ENCODE peak calls at places on chromosomes 16 and 17, in six cellular contexts. One of them, this sample, is unnamed.

GRCh38 chr17:41823580-41823979 is 10.8 kb downstream of the FKBP10 start:
- DNase-seq in gastrocnemius medialis: no peak
- DNase-seq in ovary: no peak
- DNase-seq in A549: no peak
- DNase-seq in NB4: no peak
- DNase-seq in uterus: no peak
- DNase-seq in this sample: no peak

GRCh38 chr16:17304814-17305169 is 166.0 kb downstream of the XYLT1 start:
- DNase-seq in gastrocnemius medialis: no peak
- DNase-seq in ovary: no peak
- DNase-seq in A549: no peak
- DNase-seq in NB4: no peak
- DNase-seq in uterus: no peak
- DNase-seq in this sample: no peak

GRCh38 chr17:61385869-61386245 is 13.8 kb upstream of the TBX2 start:
- DNase-seq in gastrocnemius medialis: no peak
- DNase-seq in ovary: no peak
- DNase-seq in A549: no peak
- DNase-seq in NB4: no peak
- DNase-seq in uterus: no peak
- DNase-seq in this sample: no peak

GRCh38 chr16:27429981-27430441 is 28.0 kb downstream of the IL21R start:
- DNase-seq in gastrocnemius medialis: no peak
- DNase-seq in ovary: no peak
- DNase-seq in A549: no peak
- DNase-seq in NB4: no peak
- DNase-seq in uterus: no peak
- DNase-seq in this sample: no peak

GRCh38 chr17:78411241-78411855 is 32.9 kb downstream of the PGS1 start:
- DNase-seq in gastrocnemius medialis: peak; percentile 32
- DNase-seq in ovary: peak; percentile 36
- DNase-seq in A549: no peak
- DNase-seq in NB4: no peak
- DNase-seq in uterus: peak; percentile 45
- DNase-seq in this sample: no peak

GRCh38 chr16:31010539-31010938 is at the start of gene STX1B:
- DNase-seq in gastrocnemius medialis: no peak
- DNase-seq in ovary: no peak
- DNase-seq in A549: no peak
- DNase-seq in NB4: no peak
- DNase-seq in uterus: peak; percentile 43
- DNase-seq in this sample: no peak

GRCh38 chr16:586047-586644 is 3.7 kb upstream of the RAB40C start:
- DNase-seq in gastrocnemius medialis: no peak
- DNase-seq in ovary: no peak
- DNase-seq in A549: no peak
- DNase-seq in NB4: no peak
- DNase-seq in uterus: no peak
- DNase-seq in this sample: no peak

GRCh38 chr16:56848056-56848936 is 16.7 kb upstream of the SLC12A3 start:
- DNase-seq in gastrocnemius medialis: no peak
- DNase-seq in ovary: peak; percentile 50
- DNase-seq in A549: no peak
- DNase-seq in NB4: peak; percentile 50
- DNase-seq in uterus: no peak
- DNase-seq in this sample: no peak

GRCh38 chr16:73361061-73361460 is 313.1 kb upstream of the ZFHX3 start:
- DNase-seq in gastrocnemius medialis: no peak
- DNase-seq in ovary: no peak
- DNase-seq in A549: no peak
- DNase-seq in NB4: no peak
- DNase-seq in uterus: no peak
- DNase-seq in this sample: no peak

GRCh38 chr16:85860413-85861094 is 38.4 kb upstream of the IRF8 start:
- DNase-seq in gastrocnemius medialis: no peak
- DNase-seq in ovary: no peak
- DNase-seq in A549: no peak
- DNase-seq in NB4: peak; percentile 37
- DNase-seq in uterus: no peak
- DNase-seq in this sample: no peak

GRCh38 chr17:62860962-62861873 is 53.1 kb upstream of the MARCHF10 start:
- DNase-seq in gastrocnemius medialis: no peak
- DNase-seq in ovary: no peak
- DNase-seq in A549: no peak
- DNase-seq in NB4: no peak
- DNase-seq in uterus: no peak
- DNase-seq in this sample: no peak

GRCh38 chr16:12229759-12230594 is 253.4 kb downstream of the SNX29 start:
- DNase-seq in gastrocnemius medialis: no peak
- DNase-seq in ovary: no peak
- DNase-seq in A549: no peak
- DNase-seq in NB4: no peak
- DNase-seq in uterus: no peak
- DNase-seq in this sample: no peak

GRCh38 chr16:30884760-30885159 is 9.1 kb downstream of the BCL7C start:
- DNase-seq in gastrocnemius medialis: no peak
- DNase-seq in ovary: no peak
- DNase-seq in A549: no peak
- DNase-seq in NB4: no peak
- DNase-seq in uterus: no peak
- DNase-seq in this sample: no peak

GRCh38 chr17:44284024-44284400 is 16.1 kb upstream of the SLC4A1 start:
- DNase-seq in gastrocnemius medialis: no peak
- DNase-seq in ovary: no peak
- DNase-seq in A549: no peak
- DNase-seq in NB4: no peak
- DNase-seq in uterus: no peak
- DNase-seq in this sample: no peak

GRCh38 chr17:63881935-63882601 is at the start of gene GH2:
- DNase-seq in gastrocnemius medialis: no peak
- DNase-seq in ovary: peak; percentile 43
- DNase-seq in A549: peak; percentile 65
- DNase-seq in NB4: peak; percentile 48
- DNase-seq in uterus: no peak
- DNase-seq in this sample: no peak

GRCh38 chr16:89434490-89434889 is 55.9 kb downstream of the ANKRD11 start:
- DNase-seq in gastrocnemius medialis: no peak
- DNase-seq in ovary: no peak
- DNase-seq in A549: no peak
- DNase-seq in NB4: no peak
- DNase-seq in uterus: no peak
- DNase-seq in this sample: no peak

GRCh38 chr16:89436362-89436761 is 54.0 kb downstream of the ANKRD11 start:
- DNase-seq in gastrocnemius medialis: no peak
- DNase-seq in ovary: no peak
- DNase-seq in A549: no peak
- DNase-seq in NB4: no peak
- DNase-seq in uterus: no peak
- DNase-seq in this sample: no peak

GRCh38 chr16:89437991-89438390 is 52.4 kb downstream of the ANKRD11 start:
- DNase-seq in gastrocnemius medialis: no peak
- DNase-seq in ovary: no peak
- DNase-seq in A549: no peak
- DNase-seq in NB4: no peak
- DNase-seq in uterus: no peak
- DNase-seq in this sample: no peak

GRCh38 chr16:89435051-89435450 is 55.3 kb downstream of the ANKRD11 start:
- DNase-seq in gastrocnemius medialis: no peak
- DNase-seq in ovary: no peak
- DNase-seq in A549: peak; percentile 41
- DNase-seq in NB4: no peak
- DNase-seq in uterus: no peak
- DNase-seq in this sample: peak; percentile 54

GRCh38 chr16:89437251-89437987 is 52.9 kb downstream of the ANKRD11 start:
- DNase-seq in gastrocnemius medialis: no peak
- DNase-seq in ovary: no peak
- DNase-seq in A549: no peak
- DNase-seq in NB4: no peak
- DNase-seq in uterus: no peak
- DNase-seq in this sample: no peak
- TF ChIP-seq POLR2A in gastrocnemius medialis: no peak
- TF ChIP-seq POLR2A in ovary: no peak
- TF ChIP-seq POLR2A in A549: no peak
- TF ChIP-seq POLR2A in NB4: no peak
- TF ChIP-seq POLR2A in uterus: no peak
- TF ChIP-seq POLR2A in this sample: no peak

DNA sequence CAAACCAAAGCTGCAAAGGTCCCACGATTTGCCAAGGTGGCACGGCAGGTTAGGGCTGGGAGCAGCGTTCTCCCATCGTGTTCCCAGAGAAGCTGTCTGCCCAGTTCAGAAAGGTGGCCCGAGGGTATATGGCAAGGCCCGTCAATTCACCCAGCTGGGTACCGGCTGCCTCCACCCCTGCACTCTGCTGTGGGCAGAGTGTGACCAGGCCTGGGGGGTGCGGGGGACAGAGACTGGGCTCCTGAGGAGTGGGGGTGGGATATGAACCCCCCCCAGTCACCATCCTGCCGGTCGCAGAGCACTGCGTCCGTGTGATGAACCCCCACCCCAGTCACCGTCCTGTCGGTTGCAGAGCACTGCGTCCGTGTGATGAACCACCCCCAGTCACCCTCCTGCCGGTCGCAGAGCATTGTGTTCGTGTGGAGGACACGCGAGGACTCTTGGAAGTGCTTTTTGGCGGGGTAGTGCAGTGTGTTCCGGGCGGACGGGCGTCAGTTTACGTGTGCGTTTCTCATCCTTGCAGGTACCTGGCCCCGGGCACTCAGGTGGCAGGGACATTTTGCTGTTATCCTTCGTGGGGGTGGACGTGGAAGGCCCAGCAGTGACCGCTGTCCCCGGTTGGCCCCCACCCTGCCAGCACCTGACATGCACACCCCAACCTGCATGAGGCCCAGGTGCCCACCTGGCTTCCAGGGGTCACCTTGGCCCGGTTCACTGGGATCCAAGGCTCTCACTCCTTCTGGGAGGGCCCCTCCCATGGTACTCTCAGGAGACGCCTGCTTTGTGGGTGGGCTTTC is 2.7 kb upstream of the FASN start:
- DNase-seq in gastrocnemius medialis: no peak
- DNase-seq in ovary: peak; percentile 23
- DNase-seq in A549: no peak
- DNase-seq in NB4: peak; percentile 24
- DNase-seq in uterus: peak; percentile 18
- DNase-seq in this sample: no peak
- TF ChIP-seq POLR2A in gastrocnemius medialis: no peak
- TF ChIP-seq POLR2A in ovary: no peak
- TF ChIP-seq POLR2A in A549: peak; percentile 18
- TF ChIP-seq POLR2A in NB4: no peak
- TF ChIP-seq POLR2A in uterus: no peak
- TF ChIP-seq POLR2A in this sample: no peak

GRCh38 chr16:3696425-3697218 is 20.7 kb downstream of the TRAP1 start:
- DNase-seq in gastrocnemius medialis: peak; percentile 76
- DNase-seq in ovary: no peak
- DNase-seq in A549: peak; percentile 78
- DNase-seq in NB4: no peak
- DNase-seq in uterus: no peak
- DNase-seq in this sample: peak; percentile 91

GRCh38 chr16:3690991-3691720 is 26.2 kb downstream of the TRAP1 start:
- DNase-seq in gastrocnemius medialis: peak; percentile 11
- DNase-seq in ovary: no peak
- DNase-seq in A549: peak; percentile 19
- DNase-seq in NB4: no peak
- DNase-seq in uterus: peak; percentile 56
- DNase-seq in this sample: peak; percentile 69

GRCh38 chr16:3698941-3699340 is 18.4 kb downstream of the TRAP1 start:
- DNase-seq in gastrocnemius medialis: no peak
- DNase-seq in ovary: no peak
- DNase-seq in A549: no peak
- DNase-seq in NB4: peak; percentile 93
- DNase-seq in uterus: no peak
- DNase-seq in this sample: no peak

GRCh38 chr16:3691778-3692177 is 25.5 kb downstream of the TRAP1 start:
- DNase-seq in gastrocnemius medialis: no peak
- DNase-seq in ovary: no peak
- DNase-seq in A549: no peak
- DNase-seq in NB4: no peak
- DNase-seq in uterus: no peak
- DNase-seq in this sample: no peak

GRCh38 chr16:3695610-3696369 is 21.5 kb downstream of the TRAP1 start:
- DNase-seq in gastrocnemius medialis: peak; percentile 43
- DNase-seq in ovary: no peak
- DNase-seq in A549: no peak
- DNase-seq in NB4: peak; percentile 26
- DNase-seq in uterus: no peak
- DNase-seq in this sample: peak; percentile 21
- TF ChIP-seq POLR2A in gastrocnemius medialis: no peak
- TF ChIP-seq POLR2A in ovary: no peak
- TF ChIP-seq POLR2A in A549: no peak
- TF ChIP-seq POLR2A in NB4: no peak
- TF ChIP-seq POLR2A in uterus: no peak
- TF ChIP-seq POLR2A in this sample: no peak

DNA sequence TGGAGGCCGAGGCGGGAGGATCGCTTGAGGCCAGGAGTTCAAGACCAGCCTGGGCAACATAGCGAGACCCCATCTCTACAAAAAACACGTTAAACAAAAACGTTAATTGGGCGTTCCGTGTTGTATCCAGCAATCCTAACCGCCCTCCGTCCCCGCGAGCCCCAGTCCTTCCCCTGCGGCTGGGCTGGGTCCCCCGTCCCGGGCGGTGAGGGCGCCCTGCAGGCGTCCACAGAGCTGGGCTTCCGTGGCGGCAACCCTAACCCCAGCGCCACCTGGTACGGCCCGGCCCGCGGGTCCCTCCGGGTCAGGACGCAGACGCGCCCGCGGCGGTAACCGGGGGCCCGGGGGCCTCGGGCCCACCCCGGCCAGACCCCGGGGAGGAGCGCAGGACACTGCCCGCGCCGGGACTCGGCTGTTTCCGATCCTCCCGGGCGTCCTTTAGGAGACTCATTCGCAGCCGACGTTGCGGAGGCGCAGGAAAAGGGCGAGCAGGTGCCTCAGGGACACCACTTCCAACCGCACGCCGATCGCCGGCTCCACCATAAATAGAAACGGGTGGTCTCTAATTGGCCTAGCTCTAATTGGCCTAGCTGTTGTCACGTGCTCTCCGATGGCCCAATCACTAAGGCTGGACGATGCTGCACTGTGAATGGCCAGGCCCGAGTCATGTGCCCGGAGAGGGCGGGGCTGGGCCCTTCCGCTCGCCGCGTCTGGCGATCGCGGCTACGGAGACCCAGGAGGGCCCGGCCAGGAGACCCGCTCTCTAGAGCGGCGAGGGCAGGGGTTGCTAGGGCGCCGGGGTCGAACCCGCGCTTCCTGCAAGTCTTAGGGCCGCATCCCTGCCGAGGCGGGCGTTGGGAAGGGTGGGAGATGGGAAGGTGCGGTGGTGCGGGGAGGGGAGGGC is 19.0 kb upstream of the CSNK1D start:
- DNase-seq in gastrocnemius medialis: peak; percentile 98
- DNase-seq in ovary: peak; percentile 96
- DNase-seq in A549: peak; percentile 99
- DNase-seq in NB4: peak; percentile 98
- DNase-seq in uterus: peak; percentile 97
- DNase-seq in this sample: peak; percentile 97
- TF ChIP-seq POLR2A in gastrocnemius medialis: peak; percentile 100
- TF ChIP-seq POLR2A in ovary: peak; percentile 96
- TF ChIP-seq POLR2A in A549: peak; percentile 95
- TF ChIP-seq POLR2A in NB4: peak; percentile 95
- TF ChIP-seq POLR2A in uterus: peak; percentile 98
- TF ChIP-seq POLR2A in this sample: peak; percentile 99

GRCh38 chr17:83089322-83090156 is 10.1 kb downstream of the METRNL start:
- DNase-seq in gastrocnemius medialis: no peak
- DNase-seq in ovary: no peak
- DNase-seq in A549: no peak
- DNase-seq in NB4: no peak
- DNase-seq in uterus: no peak
- DNase-seq in this sample: no peak
- TF ChIP-seq POLR2A in gastrocnemius medialis: no peak
- TF ChIP-seq POLR2A in ovary: no peak
- TF ChIP-seq POLR2A in A549: no peak
- TF ChIP-seq POLR2A in NB4: no peak
- TF ChIP-seq POLR2A in uterus: no peak
- TF ChIP-seq POLR2A in this sample: no peak

GRCh38 chr17:75456417-75457046 is at the start of gene TMEM94:
- DNase-seq in gastrocnemius medialis: peak; percentile 97
- DNase-seq in ovary: peak; percentile 96
- DNase-seq in A549: peak; percentile 99
- DNase-seq in NB4: peak; percentile 97
- DNase-seq in uterus: peak; percentile 97
- DNase-seq in this sample: peak; percentile 98
- TF ChIP-seq POLR2A in gastrocnemius medialis: peak; percentile 40
- TF ChIP-seq POLR2A in ovary: no peak
- TF ChIP-seq POLR2A in A549: peak; percentile 55
- TF ChIP-seq POLR2A in NB4: peak; percentile 51
- TF ChIP-seq POLR2A in uterus: peak; percentile 43
- TF ChIP-seq POLR2A in this sample: peak; percentile 78

This sample was measured in erythroblast.